ENCODE peak calls at places on chromosome 18, in six cellular contexts. G is mucosa of descending colon; Q is mesenchymal stem cell; E is A549; T is mesendoderm; S is effector memory CD4-positive, alpha-beta T cell. V is an unnamed sample.
A peak's percentile ranks its signal among the peaks of the same experiment; 100 is the strongest.

GRCh38 chr18:78967692-78968091 is 11.9 kb upstream of the SALL3 start:
- DNase-seq in G (no peak), Q (no peak), E (no peak), T (no peak), S (no peak), V (no peak)

GRCh38 chr18:4858378-4859127 is 338.5 kb downstream of the AKAIN1 start:
- DNase-seq in G (no peak), Q (no peak), E (no peak), T (no peak), S (no peak), V (no peak)

GRCh38 chr18:78158943-78159342 is 820.7 kb upstream of the SALL3 start:
- DNase-seq in G (no peak), Q (no peak), E (no peak), T (no peak), S (no peak), V (no peak)

GRCh38 chr18:46311491-46311890 is 207.3 kb downstream of the HAUS1 start:
- DNase-seq in G (no peak), Q (no peak), E (no peak), T (no peak), S (no peak), V (no peak)

GRCh38 chr18:49907346-49907929 is 94.1 kb upstream of the ACAA2 start:
- DNase-seq in G (no peak), Q (no peak), E (no peak), T (peak; percentile 25), S (no peak), V (peak; percentile 57)

GRCh38 chr18:61845212-61845611 is 47.6 kb downstream of the RNF152 start:
- DNase-seq in G (no peak), Q (no peak), E (no peak), T (no peak), S (no peak), V (no peak)

GRCh38 chr18:41324934-41325333 is 630.1 kb upstream of the PIK3C3 start:
- DNase-seq in G (no peak), Q (peak; percentile 35), E (no peak), T (no peak), S (no peak), V (peak; percentile 38)

GRCh38 chr18:42183746-42184145 is 228.7 kb downstream of the PIK3C3 start:
- DNase-seq in G (no peak), Q (peak; percentile 86), E (peak; percentile 36), T (peak; percentile 61), S (no peak), V (peak; percentile 73)

GRCh38 chr18:21672868-21673267 is 31.7 kb downstream of the ABHD3 start:
- DNase-seq in G (no peak), Q (no peak), E (peak; percentile 79), T (no peak), S (no peak), V (no peak)

GRCh38 chr18:378039-378438 is 110.2 kb upstream of the THOC1 start:
- DNase-seq in G (no peak), Q (no peak), E (no peak), T (no peak), S (no peak), V (no peak)

GRCh38 chr18:36757081-36757480 is 71.7 kb downstream of the TPGS2 start:
- DNase-seq in G (no peak), Q (peak; percentile 66), E (peak; percentile 37), T (peak; percentile 54), S (no peak), V (peak; percentile 93)

GRCh38 chr18:55031979-55032378 is 72.7 kb upstream of the CCDC68 start:
- DNase-seq in G (no peak), Q (peak; percentile 17), E (no peak), T (peak; percentile 69), S (no peak), V (no peak)

GRCh38 chr18:9916067-9916684 is 2.4 kb downstream of the VAPA start:
- DNase-seq in G (no peak), Q (peak; percentile 53), E (no peak), T (no peak), S (no peak), V (peak; percentile 51)
- H3K4me1 ChIP-seq in G (peaks cover 50% of the 10 kb centered on the region), Q (peaks cover 5% of the 10 kb centered on the region), E (peaks cover 55% of the 10 kb centered on the region), T (no peaks in the 10 kb centered on the region), S (peaks cover 27% of the 10 kb centered on the region), V (peaks cover 44% of the 10 kb centered on the region)

DNA sequence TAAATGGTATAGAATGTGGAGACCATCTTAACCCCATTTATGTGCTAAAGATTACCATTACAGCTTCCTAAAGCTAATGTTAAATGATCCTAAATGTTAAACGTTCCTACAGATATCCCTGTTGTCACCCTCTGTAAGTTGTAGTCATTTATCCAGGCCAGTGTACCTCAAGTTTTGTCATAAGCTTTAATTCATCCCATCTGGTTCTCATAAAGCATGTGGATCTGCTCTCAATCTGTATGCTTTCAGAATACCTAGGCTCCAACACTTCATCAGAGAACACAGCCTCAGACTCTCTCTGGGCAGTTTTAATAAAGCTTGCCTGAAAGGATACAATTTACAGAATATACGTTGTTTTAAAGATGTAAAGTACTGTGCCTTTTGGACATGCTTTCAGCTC is 4.2 kb upstream of the CCDC178 start:
- DNase-seq in G (no peak), Q (no peak), E (no peak), T (no peak), S (no peak), V (no peak)
- H3K4me1 ChIP-seq in G (no peaks in the 10 kb centered on the region), Q (peaks cover 3% of the 10 kb centered on the region), E (no peaks in the 10 kb centered on the region), T (no peaks in the 10 kb centered on the region), S (no peaks in the 10 kb centered on the region), V (peaks cover 2% of the 10 kb centered on the region)

GRCh38 chr18:23998018-23998417 is 16.5 kb upstream of the TTC39C start:
- DNase-seq in G (no peak), Q (no peak), E (no peak), T (no peak), S (no peak), V (no peak)
- H3K4me1 ChIP-seq in G (peaks cover 15% of the 10 kb centered on the region), Q (peaks cover 3% of the 10 kb centered on the region), E (peaks cover 18% of the 10 kb centered on the region), T (no peaks in the 10 kb centered on the region), S (peaks cover 53% of the 10 kb centered on the region), V (peaks cover 8% of the 10 kb centered on the region)

DNA sequence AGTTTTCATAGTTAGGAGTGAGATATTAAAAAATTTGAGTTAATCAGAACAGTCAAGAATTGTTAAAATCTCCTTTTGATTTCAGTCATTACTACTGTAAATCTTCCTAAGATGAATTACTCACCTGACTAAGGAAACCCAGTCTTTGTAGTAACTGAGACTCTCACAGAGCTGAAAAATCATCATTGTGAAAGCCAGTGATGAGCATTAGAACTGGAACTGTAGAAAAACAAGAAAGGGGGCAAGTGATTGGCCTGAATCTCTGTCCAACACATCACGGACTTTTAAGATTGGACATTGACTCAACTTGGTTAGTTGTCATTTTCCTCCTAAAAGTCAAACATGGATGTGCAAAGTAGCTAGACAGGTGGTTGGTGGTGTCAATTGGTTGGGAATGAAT is 21.9 kb downstream of the SETBP1 start:
- DNase-seq in G (no peak), Q (no peak), E (no peak), T (no peak), S (no peak), V (no peak)
- H3K4me1 ChIP-seq in G (no peaks in the 10 kb centered on the region), Q (peaks cover 3% of the 10 kb centered on the region), E (no peaks in the 10 kb centered on the region), T (peaks cover 8% of the 10 kb centered on the region), S (no peaks in the 10 kb centered on the region), V (peaks cover 22% of the 10 kb centered on the region)

GRCh38 chr18:35189510-35189909 is 51.3 kb upstream of the ZNF397 start:
- DNase-seq in G (no peak), Q (no peak), E (no peak), T (no peak), S (no peak), V (peak; percentile 45)
- H3K4me1 ChIP-seq in G (no peaks in the 10 kb centered on the region), Q (no peaks in the 10 kb centered on the region), E (no peaks in the 10 kb centered on the region), T (no peaks in the 10 kb centered on the region), S (no peaks in the 10 kb centered on the region), V (peaks cover 7% of the 10 kb centered on the region)

GRCh38 chr18:62876828-62877227 is 161.5 kb downstream of the PHLPP1 start:
- DNase-seq in G (no peak), Q (no peak), E (no peak), T (no peak), S (no peak), V (no peak)

GRCh38 chr18:62875320-62875719 is 160.0 kb downstream of the PHLPP1 start:
- DNase-seq in G (no peak), Q (no peak), E (no peak), T (no peak), S (no peak), V (no peak)

GRCh38 chr18:62878305-62878704 is 163.0 kb downstream of the PHLPP1 start:
- DNase-seq in G (no peak), Q (no peak), E (peak; percentile 13), T (peak; percentile 47), S (no peak), V (peak; percentile 22)

GRCh38 chr18:62877448-62878221 is 162.3 kb downstream of the PHLPP1 start:
- DNase-seq in G (no peak), Q (peak; percentile 47), E (peak; percentile 38), T (peak; percentile 96), S (no peak), V (peak; percentile 62)

GRCh38 chr18:62876106-62876505 is 160.8 kb downstream of the PHLPP1 start:
- DNase-seq in G (no peak), Q (no peak), E (peak; percentile 37), T (no peak), S (no peak), V (no peak)
- H3K4me1 ChIP-seq in G (no peaks in the 10 kb centered on the region), Q (peaks cover 4% of the 10 kb centered on the region), E (peaks cover 64% of the 10 kb centered on the region), T (peaks cover 5% of the 10 kb centered on the region), S (no peaks in the 10 kb centered on the region), V (peaks cover 27% of the 10 kb centered on the region)

GRCh38 chr18:58865009-58865345 is 300 bp downstream of the ZNF532 start:
- DNase-seq in G (no peak), Q (no peak), E (no peak), T (no peak), S (no peak), V (no peak)

GRCh38 chr18:58868440-58868839 is 3.8 kb downstream of the ZNF532 start:
- DNase-seq in G (no peak), Q (no peak), E (no peak), T (no peak), S (no peak), V (no peak)

GRCh38 chr18:58867281-58867961 is 2.7 kb downstream of the ZNF532 start:
- DNase-seq in G (no peak), Q (no peak), E (no peak), T (peak; percentile 98), S (no peak), V (peak; percentile 15)

GRCh38 chr18:58865714-58866113 is 1.0 kb downstream of the ZNF532 start:
- DNase-seq in G (no peak), Q (no peak), E (no peak), T (no peak), S (no peak), V (peak; percentile 34)

DNA sequence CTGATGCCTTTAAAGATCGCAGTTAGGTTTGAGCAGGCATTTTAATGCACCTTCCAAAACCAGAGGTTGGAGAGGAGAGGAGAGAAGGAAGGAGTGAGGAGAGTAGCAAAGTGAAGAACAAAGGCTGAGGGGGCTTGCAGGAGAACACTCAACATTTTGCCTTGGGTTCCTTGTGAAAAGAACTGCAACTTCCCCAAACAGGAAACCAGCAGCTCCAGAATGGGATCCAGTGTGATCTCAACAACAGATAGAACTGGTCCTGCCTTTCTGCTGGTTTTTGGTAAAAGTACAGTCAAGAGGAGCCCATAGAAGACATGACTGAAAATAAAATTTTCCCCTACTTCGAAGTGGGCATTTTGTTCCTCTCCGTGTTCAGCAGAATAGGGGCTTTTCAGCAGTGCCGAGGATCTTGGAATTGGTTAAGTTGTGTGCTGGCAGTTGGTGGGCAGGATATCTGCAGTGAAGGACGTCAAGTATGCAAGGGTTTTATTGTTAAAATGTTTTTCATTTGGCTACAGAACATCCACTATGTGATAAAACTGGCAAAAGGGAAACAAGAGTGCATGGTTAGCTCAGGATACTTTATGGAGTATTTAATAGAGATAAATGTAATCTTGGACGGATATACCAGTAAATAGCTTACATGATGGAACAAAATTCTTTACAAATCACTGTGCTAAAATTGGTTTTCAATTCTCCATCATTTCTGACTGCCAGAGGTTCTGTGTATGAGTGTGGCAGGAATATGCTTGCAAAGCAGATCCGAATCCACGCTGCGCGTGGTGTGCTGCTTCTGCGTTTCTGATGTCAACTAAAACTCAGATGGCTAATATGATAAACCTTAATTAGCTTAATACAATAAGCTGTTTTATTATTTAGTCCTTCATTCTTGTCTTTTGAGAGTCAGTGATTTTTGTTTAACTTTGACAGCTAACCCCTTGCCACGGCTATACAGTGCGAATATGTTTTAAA is 1.9 kb downstream of the ZNF532 start:
- DNase-seq in G (no peak), Q (no peak), E (no peak), T (no peak), S (no peak), V (peak; percentile 15)
- H3K4me1 ChIP-seq in G (peaks cover 5% of the 10 kb centered on the region), Q (peaks cover 24% of the 10 kb centered on the region), E (peaks cover 37% of the 10 kb centered on the region), T (peaks cover 31% of the 10 kb centered on the region), S (no peaks in the 10 kb centered on the region), V (peaks cover 31% of the 10 kb centered on the region)

V was measured in adipocyte.